ENCODE peak calls at places on chromosome 17, in ten cellular contexts. One of them, this sample, is unnamed.
A peak's percentile ranks its signal among the peaks of the same experiment; 100 is the strongest.

GRCh38 chr17:83124871-83125514 is 45.6 kb downstream of the METRNL start:
- DNase-seq in fibroblast of pulmonary artery: no peak
- DNase-seq in lower leg skin: peak; percentile 86
- DNase-seq in adrenal gland: no peak
- DNase-seq in fibroblast of the aortic adventitia: no peak
- DNase-seq in pancreas: no peak
- DNase-seq in hepatocyte: no peak
- DNase-seq in breast epithelium: no peak
- DNase-seq in CD8-positive, alpha-beta T cell: no peak
- DNase-seq in Panc1: no peak
- DNase-seq in this sample: no peak

GRCh38 chr17:35432176-35433074 is at the start of gene SLFN12:
- DNase-seq in fibroblast of pulmonary artery: peak; percentile 98
- DNase-seq in lower leg skin: peak; percentile 87
- DNase-seq in adrenal gland: peak; percentile 76
- DNase-seq in fibroblast of the aortic adventitia: peak; percentile 98
- DNase-seq in pancreas: no peak
- DNase-seq in hepatocyte: peak; percentile 73
- DNase-seq in breast epithelium: peak; percentile 67
- DNase-seq in CD8-positive, alpha-beta T cell: peak; percentile 51
- DNase-seq in Panc1: peak; percentile 71
- DNase-seq in this sample: peak; percentile 47

GRCh38 chr17:8204761-8205555 is 5.4 kb downstream of the AURKB start:
- DNase-seq in fibroblast of pulmonary artery: no peak
- DNase-seq in lower leg skin: no peak
- DNase-seq in adrenal gland: no peak
- DNase-seq in fibroblast of the aortic adventitia: no peak
- DNase-seq in pancreas: no peak
- DNase-seq in hepatocyte: no peak
- DNase-seq in breast epithelium: no peak
- DNase-seq in CD8-positive, alpha-beta T cell: no peak
- DNase-seq in Panc1: no peak
- DNase-seq in this sample: no peak

GRCh38 chr17:81332949-81333570 is 38.0 kb upstream of the SLC38A10 start:
- DNase-seq in fibroblast of pulmonary artery: no peak
- DNase-seq in lower leg skin: no peak
- DNase-seq in adrenal gland: no peak
- DNase-seq in fibroblast of the aortic adventitia: no peak
- DNase-seq in pancreas: peak; percentile 59
- DNase-seq in hepatocyte: no peak
- DNase-seq in breast epithelium: no peak
- DNase-seq in CD8-positive, alpha-beta T cell: no peak
- DNase-seq in Panc1: no peak
- DNase-seq in this sample: no peak

GRCh38 chr17:82862758-82863645 is 23.2 kb upstream of the ZNF750 start:
- DNase-seq in fibroblast of pulmonary artery: no peak
- DNase-seq in lower leg skin: no peak
- DNase-seq in adrenal gland: no peak
- DNase-seq in fibroblast of the aortic adventitia: no peak
- DNase-seq in pancreas: no peak
- DNase-seq in hepatocyte: no peak
- DNase-seq in breast epithelium: no peak
- DNase-seq in CD8-positive, alpha-beta T cell: no peak
- DNase-seq in Panc1: no peak
- DNase-seq in this sample: no peak

GRCh38 chr17:8629371-8630226 is 926 bp downstream of the MYH10 start:
- DNase-seq in fibroblast of pulmonary artery: peak; percentile 36
- DNase-seq in lower leg skin: peak; percentile 88
- DNase-seq in adrenal gland: peak; percentile 43
- DNase-seq in fibroblast of the aortic adventitia: no peak
- DNase-seq in pancreas: peak; percentile 76
- DNase-seq in hepatocyte: peak; percentile 69
- DNase-seq in breast epithelium: no peak
- DNase-seq in CD8-positive, alpha-beta T cell: no peak
- DNase-seq in Panc1: no peak
- DNase-seq in this sample: no peak

GRCh38 chr17:57823469-57824401 is 26.1 kb downstream of the MRPS23 start:
- DNase-seq in fibroblast of pulmonary artery: peak; percentile 6
- DNase-seq in lower leg skin: no peak
- DNase-seq in adrenal gland: no peak
- DNase-seq in fibroblast of the aortic adventitia: peak; percentile 21
- DNase-seq in pancreas: no peak
- DNase-seq in hepatocyte: no peak
- DNase-seq in breast epithelium: no peak
- DNase-seq in CD8-positive, alpha-beta T cell: no peak
- DNase-seq in Panc1: no peak
- DNase-seq in this sample: no peak

GRCh38 chr17:80980397-80981061 is 11.1 kb upstream of the CHMP6 start:
- DNase-seq in fibroblast of pulmonary artery: peak; percentile 17
- DNase-seq in lower leg skin: no peak
- DNase-seq in adrenal gland: no peak
- DNase-seq in fibroblast of the aortic adventitia: peak; percentile 28
- DNase-seq in pancreas: no peak
- DNase-seq in hepatocyte: no peak
- DNase-seq in breast epithelium: no peak
- DNase-seq in CD8-positive, alpha-beta T cell: no peak
- DNase-seq in Panc1: no peak
- DNase-seq in this sample: no peak

GRCh38 chr17:16442141-16442540 is 26.8 kb downstream of the TRPV2 start:
- DNase-seq in fibroblast of pulmonary artery: peak; percentile 85
- DNase-seq in lower leg skin: no peak
- DNase-seq in adrenal gland: no peak
- DNase-seq in fibroblast of the aortic adventitia: peak; percentile 49
- DNase-seq in pancreas: no peak
- DNase-seq in hepatocyte: no peak
- DNase-seq in breast epithelium: no peak
- DNase-seq in CD8-positive, alpha-beta T cell: no peak
- DNase-seq in Panc1: no peak
- DNase-seq in this sample: no peak

GRCh38 chr17:16442594-16443389 is 27.4 kb downstream of the TRPV2 start:
- DNase-seq in fibroblast of pulmonary artery: peak; percentile 42
- DNase-seq in lower leg skin: no peak
- DNase-seq in adrenal gland: no peak
- DNase-seq in fibroblast of the aortic adventitia: no peak
- DNase-seq in pancreas: no peak
- DNase-seq in hepatocyte: no peak
- DNase-seq in breast epithelium: no peak
- DNase-seq in CD8-positive, alpha-beta T cell: no peak
- DNase-seq in Panc1: no peak
- DNase-seq in this sample: no peak

GRCh38 chr17:16439867-16440351 is 24.5 kb downstream of the TRPV2 start:
- DNase-seq in fibroblast of pulmonary artery: peak; percentile 49
- DNase-seq in lower leg skin: no peak
- DNase-seq in adrenal gland: no peak
- DNase-seq in fibroblast of the aortic adventitia: peak; percentile 47
- DNase-seq in pancreas: no peak
- DNase-seq in hepatocyte: no peak
- DNase-seq in breast epithelium: no peak
- DNase-seq in CD8-positive, alpha-beta T cell: no peak
- DNase-seq in Panc1: no peak
- DNase-seq in this sample: no peak

GRCh38 chr17:16439303-16439791 is 24.0 kb downstream of the TRPV2 start:
- DNase-seq in fibroblast of pulmonary artery: peak; percentile 42
- DNase-seq in lower leg skin: no peak
- DNase-seq in adrenal gland: no peak
- DNase-seq in fibroblast of the aortic adventitia: peak; percentile 45
- DNase-seq in pancreas: peak; percentile 79
- DNase-seq in hepatocyte: no peak
- DNase-seq in breast epithelium: no peak
- DNase-seq in CD8-positive, alpha-beta T cell: peak; percentile 35
- DNase-seq in Panc1: no peak
- DNase-seq in this sample: no peak

DNA sequence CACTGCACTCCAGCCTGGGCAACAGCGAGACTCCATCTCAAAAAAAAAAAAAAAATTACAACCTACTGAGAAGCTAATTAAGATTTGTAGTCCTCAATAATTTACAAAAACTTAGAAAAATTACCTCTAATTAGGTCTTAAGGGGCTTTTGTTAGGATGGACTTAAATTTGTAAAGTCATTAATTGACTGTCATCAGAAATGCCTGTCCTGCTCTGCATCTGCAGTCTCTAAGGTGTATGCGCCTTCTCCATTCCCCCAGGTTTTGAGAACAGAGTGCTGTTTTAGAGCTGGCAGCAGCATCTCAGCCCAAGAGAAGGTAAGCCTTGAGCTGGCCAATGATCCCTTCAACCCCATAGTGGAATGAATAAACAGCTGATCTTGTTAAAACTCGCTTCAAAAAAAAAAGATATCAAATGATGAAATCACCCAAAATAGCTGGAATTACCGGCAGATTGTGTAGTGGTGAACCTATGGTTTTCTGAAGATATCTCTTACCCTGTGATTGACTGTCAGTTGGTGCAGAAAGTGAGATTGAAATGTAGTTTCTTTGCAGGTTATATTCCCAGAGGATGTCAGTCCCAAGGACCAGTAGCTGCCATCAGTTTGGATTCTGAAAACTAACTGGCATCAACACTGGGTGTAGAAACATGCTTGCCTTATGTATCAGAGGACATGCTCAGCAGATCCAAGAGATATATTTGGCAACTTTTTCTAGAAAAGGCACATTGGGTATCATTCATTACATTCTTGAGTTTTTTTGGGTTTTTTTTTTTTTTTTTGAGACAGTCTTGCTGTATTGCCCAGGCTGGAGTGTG is 25.7 kb downstream of the TRPV2 start:
- DNase-seq in fibroblast of pulmonary artery: no peak
- DNase-seq in lower leg skin: no peak
- DNase-seq in adrenal gland: no peak
- DNase-seq in fibroblast of the aortic adventitia: peak; percentile 54
- DNase-seq in pancreas: no peak
- DNase-seq in hepatocyte: no peak
- DNase-seq in breast epithelium: no peak
- DNase-seq in CD8-positive, alpha-beta T cell: no peak
- DNase-seq in Panc1: no peak
- DNase-seq in this sample: no peak
- H3K4me3 ChIP-seq in fibroblast of pulmonary artery: peak overlapping the region; percentile 96
- H3K4me3 ChIP-seq in lower leg skin: no peak overlapping the region
- H3K4me3 ChIP-seq in adrenal gland: no peak overlapping the region
- H3K4me3 ChIP-seq in fibroblast of the aortic adventitia: peak overlapping the region; percentile 100
- H3K4me3 ChIP-seq in pancreas: no peak overlapping the region
- H3K4me3 ChIP-seq in hepatocyte: peak overlapping the region; percentile 59
- H3K4me3 ChIP-seq in breast epithelium: no peak overlapping the region
- H3K4me3 ChIP-seq in CD8-positive, alpha-beta T cell: no peak overlapping the region
- H3K4me3 ChIP-seq in Panc1: peak overlapping the region; percentile 99
- H3K4me3 ChIP-seq in this sample: peak overlapping the region; percentile 68

DNA sequence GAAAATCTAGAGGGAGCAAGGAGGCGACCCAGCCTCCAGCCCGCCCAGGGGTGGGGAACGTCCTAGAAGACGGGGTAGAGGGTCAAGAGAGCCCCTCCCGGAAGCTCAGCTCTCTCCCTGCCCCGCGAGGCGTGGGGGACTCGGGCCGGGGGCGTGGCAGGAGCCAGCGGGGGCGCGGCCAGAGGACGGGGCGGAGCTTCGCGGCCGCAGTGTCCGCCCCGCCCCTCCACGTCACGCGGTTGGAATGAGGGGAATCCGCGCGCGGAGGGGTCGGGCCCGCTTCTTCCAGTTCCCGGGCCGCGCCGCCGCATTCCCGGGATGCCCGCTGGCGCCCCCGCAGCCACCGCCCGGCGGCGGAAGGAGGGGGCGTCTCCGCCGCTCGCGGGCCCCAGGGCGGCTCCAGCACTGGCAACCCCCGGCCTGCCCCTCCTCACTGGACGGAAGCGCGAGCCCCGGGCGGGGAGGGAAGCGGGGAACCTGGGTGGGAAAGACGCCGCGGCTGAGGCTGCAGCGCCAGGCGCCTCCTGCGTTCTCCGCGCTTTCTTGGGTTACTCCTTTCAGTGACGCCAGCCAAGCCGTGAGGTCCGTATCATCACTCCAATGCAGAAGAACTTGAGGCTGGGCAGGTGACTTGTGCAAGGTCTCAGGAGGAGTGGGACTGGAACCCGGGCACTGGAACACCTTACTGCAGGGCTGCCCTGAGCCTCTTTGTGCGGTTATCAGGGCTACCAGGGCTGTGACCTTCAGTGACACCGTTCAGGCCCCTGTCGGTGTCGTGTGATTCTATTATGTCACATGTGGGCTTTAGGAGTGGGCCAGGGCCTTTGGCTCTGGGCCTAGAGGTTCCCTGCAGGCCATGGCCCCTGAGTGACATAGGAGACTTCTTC is 4.3 kb downstream of the MYO1C start:
- DNase-seq in fibroblast of pulmonary artery: peak; percentile 87
- DNase-seq in lower leg skin: peak; percentile 97
- DNase-seq in adrenal gland: peak; percentile 87
- DNase-seq in fibroblast of the aortic adventitia: peak; percentile 82
- DNase-seq in pancreas: peak; percentile 91
- DNase-seq in hepatocyte: peak; percentile 97
- DNase-seq in breast epithelium: peak; percentile 86
- DNase-seq in CD8-positive, alpha-beta T cell: peak; percentile 75
- DNase-seq in Panc1: no peak
- DNase-seq in this sample: no peak
- TF ChIP-seq CTCF in fibroblast of pulmonary artery: no peak
- TF ChIP-seq CTCF in lower leg skin: no peak
- TF ChIP-seq CTCF in adrenal gland: no peak
- TF ChIP-seq CTCF in fibroblast of the aortic adventitia: no peak
- TF ChIP-seq CTCF in pancreas: no peak
- TF ChIP-seq CTCF in hepatocyte: no peak
- TF ChIP-seq CTCF in breast epithelium: no peak
- TF ChIP-seq CTCF in CD8-positive, alpha-beta T cell: no peak
- TF ChIP-seq CTCF in Panc1: no peak
- TF ChIP-seq CTCF in this sample: no peak

DNA sequence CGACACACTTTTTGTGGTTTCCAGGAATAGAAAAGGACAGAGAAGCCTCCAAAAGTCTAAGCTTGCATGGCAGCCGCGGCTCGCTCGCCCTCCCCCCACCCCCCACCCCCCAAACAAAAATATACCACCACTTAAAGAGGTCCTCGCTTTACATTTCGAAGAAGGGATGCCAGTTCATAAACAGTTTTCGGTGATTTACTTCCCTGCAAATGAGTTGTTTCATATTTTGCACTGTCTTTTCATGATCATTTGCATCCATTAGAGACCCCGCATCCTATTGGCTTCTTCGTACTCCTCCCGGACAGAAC is 234 bp downstream of the HOXB8 start:
- DNase-seq in fibroblast of pulmonary artery: no peak
- DNase-seq in lower leg skin: no peak
- DNase-seq in adrenal gland: no peak
- DNase-seq in fibroblast of the aortic adventitia: no peak
- DNase-seq in pancreas: no peak
- DNase-seq in hepatocyte: no peak
- DNase-seq in breast epithelium: no peak
- DNase-seq in CD8-positive, alpha-beta T cell: no peak
- DNase-seq in Panc1: no peak
- DNase-seq in this sample: no peak
- H3K4me3 ChIP-seq in fibroblast of pulmonary artery: no peak overlapping the region
- H3K4me3 ChIP-seq in lower leg skin: no peak overlapping the region
- H3K4me3 ChIP-seq in adrenal gland: no peak overlapping the region
- H3K4me3 ChIP-seq in fibroblast of the aortic adventitia: no peak overlapping the region
- H3K4me3 ChIP-seq in pancreas: no peak overlapping the region
- H3K4me3 ChIP-seq in hepatocyte: no peak overlapping the region
- H3K4me3 ChIP-seq in breast epithelium: peak overlapping the region; percentile 68
- H3K4me3 ChIP-seq in CD8-positive, alpha-beta T cell: no peak overlapping the region
- H3K4me3 ChIP-seq in Panc1: peak overlapping the region; percentile 71
- H3K4me3 ChIP-seq in this sample: no peak overlapping the region

DNA sequence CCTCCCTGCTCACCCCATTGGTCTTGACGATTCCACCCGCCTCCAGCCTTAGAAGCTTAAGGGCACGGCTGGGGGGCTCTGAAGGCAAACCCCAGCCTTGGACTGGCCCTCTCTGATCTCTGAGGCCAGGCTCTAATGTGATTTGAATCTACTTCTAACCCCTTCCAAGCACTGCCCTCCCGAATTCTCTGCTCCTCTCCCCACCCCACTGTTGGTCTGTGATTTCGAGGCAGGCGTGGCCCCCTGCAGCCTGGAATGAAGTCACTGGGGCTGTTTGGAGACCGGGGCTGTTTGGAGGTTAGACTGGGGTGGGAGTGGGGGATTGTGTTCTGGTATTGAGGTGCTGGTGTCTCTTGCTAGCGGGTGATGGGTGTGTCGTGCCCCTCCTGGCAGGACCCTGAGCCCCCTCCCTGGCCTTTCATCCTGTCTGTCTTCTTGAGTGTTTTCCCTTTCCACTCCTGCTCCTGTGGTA is 2.2 kb downstream of the GRB7 start:
- DNase-seq in fibroblast of pulmonary artery: no peak
- DNase-seq in lower leg skin: no peak
- DNase-seq in adrenal gland: no peak
- DNase-seq in fibroblast of the aortic adventitia: no peak
- DNase-seq in pancreas: peak; percentile 58
- DNase-seq in hepatocyte: peak; percentile 35
- DNase-seq in breast epithelium: peak; percentile 50
- DNase-seq in CD8-positive, alpha-beta T cell: no peak
- DNase-seq in Panc1: no peak
- DNase-seq in this sample: no peak
- TF ChIP-seq CTCF in fibroblast of pulmonary artery: no peak
- TF ChIP-seq CTCF in lower leg skin: no peak
- TF ChIP-seq CTCF in adrenal gland: no peak
- TF ChIP-seq CTCF in fibroblast of the aortic adventitia: no peak
- TF ChIP-seq CTCF in pancreas: no peak
- TF ChIP-seq CTCF in hepatocyte: no peak
- TF ChIP-seq CTCF in breast epithelium: no peak
- TF ChIP-seq CTCF in CD8-positive, alpha-beta T cell: no peak
- TF ChIP-seq CTCF in Panc1: no peak
- TF ChIP-seq CTCF in this sample: no peak